ENCODE peak calls at places on chromosomes 1 and 21, in six cellular contexts. K is astrocyte of the hippocampus, G is T47D, M is left cardiac atrium, L is ecto neural progenitor cell, O is H54. N is an unnamed sample.

GRCh38 chr21:14383596-14384210 is 757 bp upstream of the HSPA13 start:
- DNase-seq in K (no peak), G (no peak), M (peak), O (no peak), L (no peak), N (no peak)

GRCh38 chr1:19773485-19773884 is 26.2 kb downstream of the TMCO4 start:
- DNase-seq in K (no peak), M (no peak), O (no peak), G (no peak), L (no peak), N (no peak)

GRCh38 chr1:170881268-170882265 is 53.8 kb upstream of the MROH9 start:
- DNase-seq in M (no peak), K (peak), L (no peak), O (no peak), G (peak), N (peak)

GRCh38 chr1:214414691-214415090 is 133.7 kb downstream of the SMYD2 start:
- DNase-seq in M (no peak), L (no peak), K (no peak), G (peak), O (no peak), N (no peak)

GRCh38 chr1:49416758-49417157 is 607.0 kb downstream of the AGBL4 start:
- DNase-seq in L (no peak), O (no peak), M (no peak), G (no peak), K (no peak), N (no peak)

GRCh38 chr1:25195835-25196234 is 36.5 kb downstream of the SYF2 start:
- DNase-seq in G (no peak), O (no peak), L (no peak), K (no peak), M (no peak), N (no peak)

GRCh38 chr1:47181955-47182680 is 7.7 kb downstream of the PDZK1IP1 start:
- DNase-seq in K (no peak), L (no peak), M (no peak), G (no peak), O (no peak), N (no peak)

GRCh38 chr1:206048582-206048981 is 4.4 kb upstream of the RHEX start:
- DNase-seq in L (no peak), O (no peak), K (no peak), M (no peak), G (no peak), N (no peak)

GRCh38 chr1:30327370-30328099 is 395.9 kb downstream of the MATN1 start:
- DNase-seq in O (no peak), G (no peak), K (no peak), L (peak), M (no peak), N (no peak)

GRCh38 chr1:24289937-24290595 is 29.1 kb upstream of the GRHL3 start:
- DNase-seq in G (no peak), M (peak), K (peak), O (peak), L (no peak), N (peak)

GRCh38 chr1:84300501-84300900 is 1.0 kb upstream of the SAMD13 start:
- DNase-seq in O (no peak), L (no peak), M (no peak), G (no peak), K (no peak), N (no peak)

GRCh38 chr1:172810480-172810879 is 151.6 kb downstream of the FASLG start:
- DNase-seq in L (no peak), M (no peak), K (no peak), G (no peak), O (no peak), N (no peak)

GRCh38 chr21:42835611-42836401 is 43.5 kb downstream of the WDR4 start:
- DNase-seq in M (no peak), L (no peak), K (no peak), O (no peak), G (no peak), N (no peak)

GRCh38 chr1:205523261-205523890 is 18.9 kb downstream of the CDK18 start:
- DNase-seq in M (no peak), K (no peak), L (no peak), O (no peak), G (no peak), N (no peak)

GRCh38 chr1:151981178-151981525 is 12.5 kb downstream of the S100A10 start:
- DNase-seq in G (no peak), K (peak), L (no peak), O (no peak), M (no peak), N (no peak)

GRCh38 chr1:166858726-166859419 is 17.2 kb downstream of the TADA1 start:
- DNase-seq in M (no peak), G (no peak), O (no peak), L (no peak), K (no peak), N (no peak)

GRCh38 chr1:18256318-18257235 is 149.0 kb downstream of the IGSF21 start:
- DNase-seq in G (peak), L (peak), M (peak), O (peak), K (peak), N (no peak)

GRCh38 chr1:68516066-68516465 is 19.2 kb upstream of the DEPDC1 start:
- DNase-seq in O (no peak), G (peak), K (no peak), M (no peak), L (no peak), N (no peak)

GRCh38 chr1:30522031-30523004 is 201.1 kb downstream of the MATN1 start:
- DNase-seq in M (peak), G (no peak), K (no peak), O (no peak), L (peak), N (peak)

GRCh38 chr1:111032295-111032897 is 68.7 kb upstream of the LRIF1 start:
- DNase-seq in G (peak), M (no peak), O (no peak), K (peak), L (no peak), N (no peak)

GRCh38 chr21:29481641-29482040 is 182.9 kb downstream of the BACH1 start:
- DNase-seq in L (no peak), G (no peak), K (peak), O (no peak), M (no peak), N (no peak)

GRCh38 chr1:219210067-219210466 is 36.4 kb downstream of the LYPLAL1 start:
- DNase-seq in G (no peak), L (no peak), K (no peak), O (no peak), M (no peak), N (no peak)

GRCh38 chr1:231241751-231242150 is 739 bp downstream of the GNPAT start:
- DNase-seq in M (no peak), L (peak), G (no peak), O (peak), K (no peak), N (no peak)

GRCh38 chr1:67535474-67535873 is 105.3 kb upstream of the SERBP1 start:
- DNase-seq in K (peak), G (peak), M (peak), L (peak), O (peak), N (peak)

GRCh38 chr1:112575154-112575804 is 43.7 kb downstream of the ST7L start:
- DNase-seq in M (no peak), L (no peak), G (no peak), O (peak), K (peak), N (no peak)

GRCh38 chr1:116168277-116169032 is 57.3 kb downstream of the MAB21L3 start:
- DNase-seq in L (peak), O (peak), K (peak), M (peak), G (peak), N (no peak)

GRCh38 chr1:191498318-191498717 is 659.9 kb upstream of the RGS18 start:
- DNase-seq in K (peak), L (no peak), M (no peak), O (peak), G (no peak), N (no peak)

GRCh38 chr1:234322979-234323378 is 50.3 kb upstream of the COA6 start:
- DNase-seq in M (peak), L (peak), K (no peak), G (peak), O (peak), N (peak)